ENCODE peak calls at places on chromosome 18, in nine cellular contexts. X is NCI-H1092 treated with DMSO at 0.1 percent for 48 hours, H is B cell, Z is sigmoid colon, V is body of pancreas, F is midbrain, S is fibroblast of gingiva, E is right lobe of liver, G is T-helper 9 cell. K is an unnamed sample.

GRCh38 chr18:37270046-37270665 is 295.4 kb downstream of the CELF4 start:
- DNase-seq in X (no peak), E (no peak), G (peak; percentile 13), Z (no peak), V (peak; percentile 54), H (no peak), F (peak; percentile 57), S (peak; percentile 29), K (no peak)

GRCh38 chr18:75141734-75142133 is 67.2 kb downstream of the PTGR3 start:
- DNase-seq in X (no peak), G (no peak), Z (no peak), H (peak; percentile 14), F (no peak), E (no peak), V (no peak), S (no peak), K (no peak)

GRCh38 chr18:55982992-55983391 is 395.0 kb upstream of the TCF4 start:
- DNase-seq in G (no peak), V (no peak), S (no peak), F (no peak), Z (no peak), H (no peak), E (no peak), X (no peak), K (no peak)

GRCh38 chr18:35397976-35398375 is 20.8 kb upstream of the ZNF396 start:
- DNase-seq in V (no peak), H (no peak), F (no peak), S (no peak), X (no peak), E (no peak), Z (no peak), G (no peak), K (no peak)

GRCh38 chr18:36381075-36381474 is 83.6 kb downstream of the FHOD3 start:
- DNase-seq in E (no peak), F (no peak), V (no peak), S (no peak), G (no peak), Z (no peak), H (no peak), X (no peak), K (no peak)

GRCh38 chr18:7221424-7222155 is 9.3 kb upstream of the LRRC30 start:
- DNase-seq in H (no peak), V (peak; percentile 64), G (no peak), X (peak; percentile 47), E (peak; percentile 52), S (peak; percentile 59), F (no peak), Z (no peak), K (no peak)

GRCh38 chr18:45838302-45839070 is 13.0 kb downstream of the SIGLEC15 start:
- DNase-seq in G (no peak), S (no peak), F (no peak), Z (no peak), H (no peak), X (peak; percentile 59), V (no peak), E (peak; percentile 84), K (no peak)

GRCh38 chr18:76487076-76487475 is 8.0 kb downstream of the ZNF516 start:
- DNase-seq in X (no peak), G (no peak), F (no peak), E (no peak), S (no peak), V (no peak), Z (no peak), H (no peak), K (no peak)

GRCh38 chr18:75639468-75639831 is 211.9 kb upstream of the SMIM21 start:
- DNase-seq in F (no peak), Z (no peak), G (no peak), X (no peak), H (no peak), S (no peak), E (no peak), V (no peak), K (no peak)

GRCh38 chr18:13137939-13138821 is 80.4 kb upstream of the LDLRAD4 start:
- DNase-seq in E (peak; percentile 94), F (peak; percentile 31), G (peak; percentile 45), S (peak; percentile 65), X (no peak), Z (peak; percentile 89), V (peak; percentile 82), H (peak; percentile 86), K (peak; percentile 87)

GRCh38 chr18:45687617-45688016 is 36.4 kb upstream of the SLC14A1 start:
- DNase-seq in V (no peak), G (no peak), X (no peak), S (no peak), E (no peak), Z (no peak), H (peak; percentile 82), F (no peak), K (no peak)

GRCh38 chr18:57436193-57436964 is 1.2 kb downstream of the ONECUT2 start:
- DNase-seq in Z (no peak), S (no peak), H (no peak), F (no peak), E (no peak), G (no peak), V (no peak), X (peak; percentile 47), K (no peak)

GRCh38 chr18:28961669-28962228 is 784.8 kb upstream of the CDH2 start:
- DNase-seq in Z (no peak), G (no peak), S (peak; percentile 2), V (no peak), F (peak; percentile 25), H (no peak), E (no peak), X (peak; percentile 70), K (no peak)

GRCh38 chr18:28365406-28365805 is 188.5 kb upstream of the CDH2 start:
- DNase-seq in G (no peak), H (no peak), F (no peak), E (no peak), Z (no peak), X (no peak), S (peak; percentile 36), V (peak; percentile 4), K (no peak)

GRCh38 chr18:48481092-48481491 is 57.7 kb upstream of the CTIF start:
- DNase-seq in Z (no peak), X (no peak), V (no peak), H (no peak), F (no peak), E (no peak), S (no peak), G (no peak), K (no peak)

GRCh38 chr18:48819781-48820482 is 130.8 kb downstream of the SMAD7 start:
- DNase-seq in X (no peak), V (no peak), S (no peak), H (peak; percentile 23), Z (peak; percentile 46), F (no peak), G (no peak), E (peak; percentile 43), K (no peak)

GRCh38 chr18:48140738-48141137 is 210.3 kb upstream of the SMAD2 start:
- DNase-seq in G (no peak), X (no peak), V (no peak), F (no peak), H (no peak), S (no peak), Z (no peak), E (no peak), K (no peak)

GRCh38 chr18:12857215-12857924 is 26.7 kb downstream of the PTPN2 start:
- DNase-seq in S (no peak), F (no peak), E (no peak), X (no peak), Z (no peak), V (no peak), G (no peak), H (no peak), K (no peak)

GRCh38 chr18:55232506-55232905 is 273.2 kb upstream of the CCDC68 start:
- DNase-seq in E (no peak), S (no peak), F (no peak), X (no peak), Z (no peak), G (no peak), V (no peak), H (no peak), K (no peak)

GRCh38 chr18:49949991-49950395 is 136.7 kb upstream of the ACAA2 start:
- DNase-seq in F (no peak), H (no peak), X (no peak), G (no peak), E (no peak), Z (no peak), S (no peak), V (no peak), K (no peak)

GRCh38 chr18:55228191-55228590 is 268.9 kb upstream of the CCDC68 start:
- DNase-seq in Z (no peak), S (peak; percentile 66), H (no peak), V (no peak), E (no peak), G (no peak), X (no peak), F (no peak), K (no peak)

K was measured in CD14-positive monocyte.